ENCODE peak calls at places on chromosomes 4 and X, in nine cellular contexts. F, O, T, Z, Q, U, L, M and B are unnamed samples. For H3K4me1, the result is how much of the 10 kb centered on the place peaks cover.

GRCh38 chr4:123250843-123251242 is 145.8 kb upstream of the SPRY1 start:
- DNase-seq in Z (no peak), O (no peak), Q (no peak), M (no peak), L (no peak), F (no peak), U (no peak), T (peak), B (peak)

GRCh38 chr4:141686146-141686775 is 49.9 kb downstream of the IL15 start:
- DNase-seq in L (peak), Q (no peak), Z (no peak), T (peak), M (no peak), U (peak), O (no peak), F (peak), B (peak)

GRCh38 chr4:87555751-87556619 is 26.8 kb upstream of the SPARCL1 start:
- DNase-seq in L (peak), T (peak), O (no peak), Q (peak), M (no peak), Z (no peak), F (no peak), U (peak), B (peak)

GRCh38 chrX:41516995-41517660 is 70.0 kb downstream of the NYX start:
- DNase-seq in T (no peak), F (no peak), Z (no peak), O (peak), Q (no peak), M (no peak), U (no peak), L (no peak), B (no peak)

GRCh38 chrX:1391370-1391706 is 575 bp downstream of the SLC25A6 start:
- DNase-seq in T (no peak), U (no peak), O (peak), M (no peak), Q (peak), F (no peak), Z (no peak), L (peak), B (no peak)

GRCh38 chrX:136954930-136955329 is 74.4 kb upstream of the RBMX start:
- DNase-seq in Q (no peak), M (peak), L (peak), U (peak), F (peak), O (peak), T (peak), Z (peak), B (peak)

GRCh38 chr4:4719446-4719845 is 140.0 kb upstream of the MSX1 start:
- DNase-seq in Q (no peak), U (no peak), O (peak), Z (no peak), T (no peak), L (no peak), M (no peak), F (no peak), B (no peak)

GRCh38 chr4:186596346-186596745 is 41.0 kb upstream of the MTNR1A start:
- DNase-seq in M (no peak), O (no peak), T (no peak), L (no peak), U (no peak), Q (no peak), F (no peak), Z (no peak), B (no peak)

GRCh38 chr4:79319975-79320374 is 5.9 kb downstream of the NAA11 start:
- DNase-seq in Q (no peak), Z (no peak), O (no peak), L (no peak), M (no peak), F (no peak), U (no peak), T (no peak), B (no peak)

GRCh38 chrX:72141372-72142004 is 9.8 kb upstream of the RTL5 start:
- DNase-seq in L (peak), Z (peak), F (no peak), M (no peak), T (no peak), U (no peak), Q (no peak), O (no peak), B (no peak)

GRCh38 chrX:78658851-78659744 is at the start of gene RTL3:
- DNase-seq in O (no peak), F (no peak), Q (no peak), M (no peak), Z (no peak), L (peak), T (peak), U (peak), B (peak)

GRCh38 chrX:131747173-131747572 is 203.3 kb downstream of the OR13H1 start:
- DNase-seq in O (no peak), Q (no peak), Z (peak), L (peak), U (no peak), F (no peak), T (peak), M (no peak), B (no peak)

GRCh38 chr4:20331642-20332041 is 79.9 kb downstream of the SLIT2 start:
- DNase-seq in Q (no peak), O (no peak), T (no peak), M (no peak), U (peak), L (no peak), F (no peak), Z (no peak), B (no peak)

GRCh38 chr4:15232725-15233597 is 194.9 kb upstream of the C1QTNF7 start:
- DNase-seq in U (peak), O (no peak), Q (peak), Z (peak), F (no peak), M (no peak), T (peak), L (peak), B (peak)

GRCh38 chr4:183329244-183329643 is 7.0 kb upstream of the CLDN24 start:
- DNase-seq in L (no peak), U (no peak), T (no peak), Z (no peak), F (no peak), Q (no peak), M (no peak), O (no peak), B (no peak)

GRCh38 chr4:176660561-176660960 is 132.2 kb downstream of the VEGFC start:
- DNase-seq in M (no peak), L (peak), O (peak), F (no peak), U (peak), Z (no peak), Q (no peak), T (no peak), B (no peak)

GRCh38 chrX:16851421-16851820 is 18.7 kb downstream of the RBBP7 start:
- DNase-seq in Q (no peak), O (no peak), Z (no peak), L (no peak), F (no peak), U (peak), M (no peak), T (no peak), B (no peak)

GRCh38 chr4:69830529-69831269 is 29.2 kb downstream of the SULT1E1 start:
- DNase-seq in L (peak), U (peak), M (no peak), F (no peak), Q (no peak), Z (peak), O (peak), T (peak), B (peak)

GRCh38 chr4:8306511-8307021 is 37.0 kb downstream of the HTRA3 start:
- DNase-seq in F (no peak), O (peak), T (no peak), M (no peak), L (no peak), Q (no peak), Z (no peak), U (peak), B (no peak)

GRCh38 chrX:9897761-9898161 is 69.4 kb upstream of the CLDN34 start:
- DNase-seq in Z (no peak), F (no peak), U (peak), T (peak), O (no peak), M (no peak), L (no peak), Q (no peak), B (peak)

GRCh38 chr4:39975488-39976089 is 2.1 kb downstream of the PDS5A start:
- DNase-seq in U (peak), O (no peak), T (peak), Q (no peak), Z (no peak), F (no peak), M (no peak), L (peak), B (peak)

GRCh38 chr4:128600996-128601857 is 208.3 kb upstream of the JADE1 start:
- DNase-seq in M (no peak), F (peak), Q (peak), Z (no peak), L (peak), O (no peak), U (peak), T (peak), B (peak)

GRCh38 chr4:15479089-15479912 is 9.6 kb downstream of the CC2D2A start:
- DNase-seq in U (peak), M (peak), L (peak), Q (peak), T (peak), F (peak), O (peak), Z (peak), B (peak)

GRCh38 chr4:152516156-152516555 is 19.7 kb downstream of the FBXW7 start:
- DNase-seq in T (peak), O (peak), M (no peak), U (peak), Z (no peak), Q (no peak), F (no peak), L (no peak), B (no peak)

GRCh38 chr4:83781434-83781833 is 245.5 kb downstream of the GPAT3 start:
- DNase-seq in T (no peak), M (no peak), Z (no peak), F (no peak), Q (no peak), L (no peak), U (no peak), O (peak), B (no peak)

GRCh38 chr4:107631568-107631967 is 88.5 kb downstream of the PAPSS1 start:
- DNase-seq in U (peak), T (no peak), F (no peak), M (no peak), Z (no peak), L (no peak), O (no peak), Q (no peak), B (peak)

GRCh38 chr4:8664031-8664805 is 71.7 kb downstream of the CPZ start:
- DNase-seq in M (no peak), L (no peak), U (no peak), T (no peak), F (no peak), Q (no peak), Z (no peak), O (no peak), B (no peak)

GRCh38 chrX:630007-630921 is at the start of gene SHOX:
- DNase-seq in O (peak), T (no peak), U (no peak), Z (no peak), F (no peak), Q (no peak), M (no peak), L (no peak), B (no peak)

GRCh38 chrX:38882894-38883620 is 81.8 kb downstream of the MID1IP1 start:
- DNase-seq in L (peak), Z (no peak), F (peak), Q (peak), O (no peak), M (peak), T (peak), U (peak), B (peak)

DNA sequence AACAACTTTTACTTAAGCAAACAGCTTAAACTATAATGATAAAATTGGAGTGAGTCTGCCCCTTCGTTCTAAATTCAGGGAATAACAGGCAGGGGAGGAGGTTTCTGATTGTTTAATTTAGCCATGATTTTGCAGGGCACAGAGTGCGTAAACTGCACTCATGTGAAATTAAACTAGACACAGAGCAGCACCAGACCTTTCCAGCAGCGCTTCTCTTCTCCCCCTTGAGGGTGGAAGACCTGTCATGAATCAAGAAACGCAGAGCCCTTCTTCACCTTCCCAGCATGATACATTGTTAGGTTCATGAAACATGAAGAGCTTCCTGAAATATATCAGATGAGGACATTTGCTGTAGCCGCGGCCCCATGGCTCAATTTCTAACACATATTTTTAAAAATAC is 63.1 kb downstream of the FAM114A1 start:
- DNase-seq in T (no peak), O (no peak), Q (no peak), L (no peak), F (no peak), Z (no peak), M (no peak), U (no peak), B (no peak)
- H3K4me1 ChIP-seq in T (under half), O (under half), Q (under half), L (under half), F (under half), Z (under half), M (under half), U (under half), B (under half)

GRCh38 chr4:42460043-42460442 is 62.8 kb downstream of the SHISA3 start:
- DNase-seq in Z (no peak), U (no peak), Q (no peak), M (no peak), T (no peak), O (no peak), L (peak), F (no peak), B (no peak)

GRCh38 chr4:42452823-42453222 is 55.5 kb downstream of the SHISA3 start:
- DNase-seq in Z (no peak), F (no peak), O (no peak), U (no peak), T (no peak), M (no peak), Q (no peak), L (no peak), B (no peak)

GRCh38 chr4:42458686-42459085 is 61.4 kb downstream of the SHISA3 start:
- DNase-seq in Z (no peak), U (no peak), F (no peak), Q (no peak), T (no peak), O (no peak), M (no peak), L (no peak), B (no peak)

GRCh38 chr4:42453612-42454011 is 56.3 kb downstream of the SHISA3 start:
- DNase-seq in Q (no peak), T (no peak), O (no peak), Z (no peak), M (no peak), L (no peak), U (no peak), F (no peak), B (no peak)

GRCh38 chr4:42454755-42455154 is 57.5 kb downstream of the SHISA3 start:
- DNase-seq in Z (no peak), T (no peak), O (no peak), F (no peak), M (no peak), L (peak), U (peak), Q (no peak), B (no peak)
- H3K4me2 ChIP-seq in Z (no peak), T (no peak), O (no peak), F (no peak), M (no peak), L (no peak), U (no peak), Q (no peak), B (no peak)

DNA sequence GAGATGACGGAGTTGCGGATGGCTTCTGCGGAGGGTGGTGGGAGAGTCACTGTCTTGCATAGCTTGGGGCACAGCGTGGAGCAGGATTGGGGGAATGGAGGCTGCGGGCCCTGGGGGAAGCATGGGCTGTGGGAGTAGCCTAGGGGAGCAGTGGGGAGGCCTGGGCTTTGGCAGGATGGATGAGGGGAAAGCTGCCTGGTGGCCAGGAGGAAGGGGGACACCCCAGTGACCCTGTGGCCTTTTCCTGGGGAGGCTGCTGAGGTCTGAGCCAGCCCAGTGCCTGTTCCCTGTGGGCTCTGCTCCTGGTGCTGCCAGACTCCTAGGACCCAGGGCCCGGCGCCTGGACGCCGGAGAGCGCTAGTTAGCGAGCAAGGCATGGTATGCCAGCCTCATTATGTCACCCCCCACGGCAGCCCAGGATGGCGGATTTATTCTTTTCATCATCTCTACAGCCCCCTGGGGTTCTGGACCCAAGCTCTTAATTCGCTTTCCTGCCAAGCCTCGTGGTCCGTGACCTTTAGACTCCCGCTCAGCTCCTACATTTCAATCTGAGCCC is 39.8 kb downstream of the SORCS2 start:
- DNase-seq in F (no peak), T (no peak), Z (no peak), U (no peak), Q (no peak), O (no peak), L (no peak), M (no peak), B (no peak)
- H3K4me3 ChIP-seq in F (no peak), T (no peak), Z (no peak), U (no peak), Q (no peak), O (no peak), L (no peak), M (no peak), B (no peak)

GRCh38 chr4:139975830-139976272 is 178.1 kb downstream of the MAML3 start:
- DNase-seq in T (no peak), U (peak), Z (no peak), M (peak), O (no peak), L (peak), Q (no peak), F (no peak), B (no peak)
- H3K4me1 ChIP-seq in T (under half), U (under half), Z (under half), M (under half), O (under half), L (under half), Q (under half), F (under half), B (under half)

GRCh38 chr4:95285797-95286196 is 263.0 kb downstream of the UNC5C start:
- DNase-seq in F (no peak), U (no peak), T (no peak), Z (no peak), M (no peak), Q (no peak), O (no peak), L (no peak), B (no peak)
- H3K4me2 ChIP-seq in F (no peak), U (no peak), T (no peak), Z (no peak), M (no peak), Q (no peak), O (no peak), L (no peak), B (no peak)

GRCh38 chrX:118349188-118349587 is 3.3 kb downstream of the WDR44 start:
- DNase-seq in L (no peak), Q (no peak), U (no peak), M (no peak), T (no peak), O (no peak), F (no peak), Z (no peak), B (no peak)

GRCh38 chrX:118350715-118351114 is 4.8 kb downstream of the WDR44 start:
- DNase-seq in F (no peak), U (no peak), Q (no peak), T (no peak), Z (no peak), L (no peak), O (no peak), M (no peak), B (no peak)

GRCh38 chrX:118348186-118348810 is 2.4 kb downstream of the WDR44 start:
- DNase-seq in M (no peak), L (no peak), Z (no peak), T (no peak), U (peak), Q (no peak), O (peak), F (no peak), B (no peak)

GRCh38 chrX:118352566-118352965 is 6.7 kb downstream of the WDR44 start:
- DNase-seq in O (no peak), F (no peak), Q (no peak), L (no peak), Z (no peak), T (no peak), M (no peak), U (no peak), B (no peak)

DNA sequence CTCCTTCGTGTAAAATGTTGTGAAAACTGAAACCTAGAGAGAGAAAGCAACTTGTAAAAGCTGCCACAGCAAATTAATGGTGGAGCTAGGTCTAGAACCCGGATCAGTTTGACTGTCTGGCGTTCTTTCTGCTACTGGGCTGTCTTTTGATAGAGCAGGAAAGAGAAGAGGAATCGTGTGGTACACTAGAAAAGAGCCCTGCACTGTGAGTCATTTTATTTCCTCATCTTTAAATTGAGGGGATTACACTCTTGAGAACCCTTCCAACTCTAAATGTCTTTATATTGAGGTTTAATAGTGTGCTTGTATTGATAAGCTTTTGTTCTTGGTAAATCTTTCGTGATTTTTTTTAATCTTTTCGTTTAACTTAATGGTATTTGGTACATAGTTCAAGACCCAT is 4.3 kb downstream of the WDR44 start:
- DNase-seq in M (no peak), O (no peak), U (peak), Z (peak), F (no peak), T (no peak), Q (no peak), L (no peak), B (peak)
- H3K4me3 ChIP-seq in M (no peak), O (no peak), U (peak), Z (no peak), F (no peak), T (no peak), Q (no peak), L (no peak), B (no peak)

GRCh38 chr4:24974252-24974580 is 56.5 kb downstream of the LGI2 start:
- DNase-seq in U (no peak), Z (no peak), L (no peak), T (no peak), F (no peak), Q (no peak), M (no peak), O (no peak), B (no peak)

GRCh38 chr4:24970635-24971034 is 57.8 kb upstream of the CCDC149 start:
- DNase-seq in M (no peak), U (no peak), T (no peak), F (no peak), O (no peak), Q (no peak), Z (no peak), L (no peak), B (no peak)

GRCh38 chr4:24971192-24971591 is 58.4 kb upstream of the CCDC149 start:
- DNase-seq in Z (no peak), F (no peak), U (no peak), O (no peak), L (peak), M (no peak), T (no peak), Q (peak), B (no peak)

GRCh38 chr4:24975505-24975904 is 55.2 kb downstream of the LGI2 start:
- DNase-seq in O (no peak), U (no peak), F (no peak), Q (no peak), M (no peak), Z (no peak), L (no peak), T (no peak), B (no peak)

DNA sequence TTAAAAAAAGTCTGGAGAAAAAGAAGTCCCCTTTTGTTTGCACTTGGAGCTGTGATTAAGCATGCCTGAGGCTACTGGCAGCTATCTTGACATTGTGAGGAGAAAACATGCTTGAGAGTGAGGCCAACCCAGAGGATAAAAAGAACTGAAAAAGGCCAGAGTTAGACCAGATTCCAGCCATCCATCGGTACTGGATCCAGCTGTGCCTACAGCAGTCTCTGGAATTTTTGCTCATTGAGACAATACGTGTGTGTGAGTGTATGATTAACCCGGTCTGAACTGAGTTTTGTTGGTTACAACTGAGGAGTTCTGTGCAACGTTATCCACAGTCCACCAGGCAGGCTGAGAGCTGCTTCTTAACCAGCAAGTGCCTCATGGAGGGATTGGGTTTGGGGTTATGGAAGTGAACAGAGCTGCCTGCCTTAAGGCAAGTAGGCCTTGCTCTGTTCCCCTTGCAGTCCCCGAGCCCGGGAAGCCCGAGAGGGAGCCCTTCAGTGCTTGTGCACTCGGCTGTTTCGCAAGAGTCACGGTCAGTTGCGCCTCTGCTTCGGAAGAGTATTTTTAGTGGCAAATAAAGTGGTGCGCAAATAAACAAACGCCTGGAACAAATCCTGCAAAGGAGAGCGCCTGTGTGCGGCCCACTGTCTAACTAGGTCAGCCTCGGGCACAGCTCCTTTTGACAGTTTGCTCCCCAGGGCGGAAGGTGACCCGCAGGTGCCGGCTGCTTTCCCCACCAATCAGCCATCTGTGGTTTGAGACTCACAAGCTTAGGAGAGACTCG is 57.1 kb downstream of the LGI2 start:
- DNase-seq in Q (no peak), T (no peak), L (peak), F (no peak), Z (no peak), M (no peak), U (peak), O (no peak), B (no peak)
- H3K4me1 ChIP-seq in Q (under half), T (under half), L (under half), F (under half), Z (under half), M (under half), U (under half), O (under half), B (under half)